ENCODE peak calls at places on chromosomes 4 and X, in five cellular contexts. B, P, W, J and I are unnamed samples.

GRCh38 chrX:22135994-22136684 is 104.0 kb downstream of the PHEX start:
- DNase-seq in B (peak), P (peak), W (peak), J (peak), I (peak)

GRCh38 chr4:182809417-182810102 is 107.6 kb downstream of the DCTD start:
- DNase-seq in B (peak), P (no peak), W (no peak), J (no peak), I (peak)

GRCh38 chr4:104763554-104764210 is 269.0 kb upstream of the CXXC4 start:
- DNase-seq in B (no peak), P (no peak), W (no peak), J (no peak), I (no peak)

GRCh38 chr4:122827899-122828601 is 1.4 kb downstream of the FGF2 start:
- DNase-seq in B (no peak), P (peak), W (peak), J (peak), I (peak)

GRCh38 chr4:150280081-150280950 is 202.1 kb downstream of the DCLK2 start:
- DNase-seq in B (no peak), P (peak), W (no peak), J (no peak), I (peak)

GRCh38 chrX:103886624-103887023 is 54.6 kb upstream of the RAB9B start:
- DNase-seq in B (no peak), P (no peak), W (no peak), J (no peak), I (no peak)

GRCh38 chrX:149652232-149652981 is 20.8 kb upstream of the TMEM185A start:
- DNase-seq in B (no peak), P (no peak), W (no peak), J (no peak), I (no peak)

GRCh38 chr4:113153529-113154101 is 104.2 kb downstream of the ANK2 start:
- DNase-seq in B (no peak), P (no peak), W (no peak), J (no peak), I (peak)

GRCh38 chrX:136475236-136475635 is 12.5 kb upstream of the BRS3 start:
- DNase-seq in B (no peak), P (no peak), W (no peak), J (no peak), I (no peak)

GRCh38 chrX:38452603-38453002 is 100.2 kb downstream of the OTC start:
- DNase-seq in B (no peak), P (no peak), W (no peak), J (no peak), I (no peak)

GRCh38 chr4:151025759-151026158 is 10.7 kb upstream of the LRBA start:
- DNase-seq in B (no peak), P (no peak), W (no peak), J (no peak), I (no peak)

GRCh38 chr4:1053080-1053661 is 41.7 kb downstream of the FGFRL1 start:
- DNase-seq in B (no peak), P (peak), W (no peak), J (peak), I (peak)

GRCh38 chrX:17833954-17834353 is 27.1 kb downstream of the RAI2 start:
- DNase-seq in B (no peak), P (no peak), W (no peak), J (no peak), I (no peak)

GRCh38 chrX:79081895-79082512 is 62.5 kb upstream of the GPR174 start:
- DNase-seq in B (no peak), P (peak), W (peak), J (peak), I (peak)

GRCh38 chr4:101527186-101527585 is 179.9 kb upstream of the PPP3CA start:
- DNase-seq in B (no peak), P (no peak), W (no peak), J (no peak), I (peak)

GRCh38 chr4:14862881-14863280 is 139.4 kb upstream of the CPEB2 start:
- DNase-seq in B (no peak), P (peak), W (no peak), J (no peak), I (peak)

GRCh38 chr4:87465739-87466366 is 43.5 kb downstream of the NUDT9 start:
- DNase-seq in B (peak), P (peak), W (peak), J (peak), I (peak)

GRCh38 chr4:95248713-95249401 is 299.9 kb downstream of the UNC5C start:
- DNase-seq in B (peak), P (no peak), W (no peak), J (no peak), I (peak)

GRCh38 chr4:5391492-5391891 is 316.9 kb downstream of the EVC2 start:
- DNase-seq in B (no peak), P (no peak), W (no peak), J (no peak), I (no peak)
- TF ChIP-seq EZH2phosphoT487 in B (no peak), P (no peak), W (no peak), J (no peak), I (no peak)

DNA sequence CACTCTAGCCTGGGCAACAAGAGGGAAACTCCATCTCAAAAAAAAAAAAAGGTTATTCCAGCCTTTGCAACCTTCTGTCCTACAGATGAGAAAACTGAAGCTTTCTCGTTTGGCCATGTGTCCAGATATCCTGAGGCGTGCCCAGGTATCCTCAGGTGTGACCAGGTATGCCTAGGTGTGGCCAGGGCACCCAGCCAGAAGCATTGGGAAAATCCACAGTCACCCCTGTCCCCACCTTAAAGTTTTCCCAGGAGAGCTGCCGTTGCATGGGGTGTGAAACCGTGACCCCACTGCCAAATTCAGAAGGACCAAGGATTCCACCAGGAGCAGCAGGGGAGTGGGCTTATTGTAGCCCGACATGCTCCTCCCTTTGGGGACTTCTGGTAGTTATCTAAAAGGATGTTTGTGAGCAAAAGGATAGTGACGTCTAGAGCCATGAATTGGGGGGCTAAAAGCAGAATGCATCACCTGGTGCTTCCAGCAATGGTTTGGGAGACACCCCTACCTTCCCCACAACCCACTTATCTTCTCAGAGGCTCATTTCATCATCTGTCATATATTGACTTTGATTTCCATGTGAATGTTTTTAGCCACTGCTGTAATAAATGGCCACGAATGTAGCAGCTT is 4.0 kb upstream of the DHRSX start:
- DNase-seq in B (no peak), P (no peak), W (no peak), J (no peak), I (no peak)
- TF ChIP-seq EZH2phosphoT487 in B (no peak), P (no peak), W (no peak), J (no peak), I (no peak)

GRCh38 chr4:99059550-99059949 is 29.0 kb downstream of the ADH5 start:
- DNase-seq in B (no peak), P (no peak), W (no peak), J (no peak), I (no peak)
- TF ChIP-seq EZH2phosphoT487 in B (no peak), P (no peak), W (no peak), J (no peak), I (no peak)

DNA sequence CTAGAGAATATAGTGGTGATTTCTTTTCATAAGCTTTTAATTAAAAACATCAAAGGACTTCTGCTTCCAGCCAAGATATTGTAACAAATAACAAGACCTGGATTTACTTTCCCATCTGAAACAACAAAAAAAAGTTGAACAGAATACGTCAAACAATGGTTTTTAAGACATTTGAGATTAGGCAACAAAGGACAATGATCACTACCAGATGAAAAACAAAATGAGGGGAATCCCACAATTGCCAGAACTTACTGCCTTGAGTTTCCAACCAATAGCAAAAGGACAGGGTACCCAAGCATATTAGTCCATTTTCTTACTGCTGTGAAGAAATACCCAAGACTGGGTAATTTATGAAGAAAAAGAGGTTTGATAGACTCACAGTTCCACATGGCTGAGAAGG is 341.4 kb upstream of the INTU start:
- DNase-seq in B (no peak), P (no peak), W (no peak), J (no peak), I (no peak)
- TF ChIP-seq EZH2phosphoT487 in B (no peak), P (no peak), W (no peak), J (no peak), I (no peak)

GRCh38 chrX:123184858-123185251 is 777 bp downstream of the GRIA3 start:
- DNase-seq in B (no peak), P (peak), W (no peak), J (peak), I (peak)
- TF ChIP-seq EZH2phosphoT487 in B (no peak), P (no peak), W (no peak), J (no peak), I (no peak)

DNA sequence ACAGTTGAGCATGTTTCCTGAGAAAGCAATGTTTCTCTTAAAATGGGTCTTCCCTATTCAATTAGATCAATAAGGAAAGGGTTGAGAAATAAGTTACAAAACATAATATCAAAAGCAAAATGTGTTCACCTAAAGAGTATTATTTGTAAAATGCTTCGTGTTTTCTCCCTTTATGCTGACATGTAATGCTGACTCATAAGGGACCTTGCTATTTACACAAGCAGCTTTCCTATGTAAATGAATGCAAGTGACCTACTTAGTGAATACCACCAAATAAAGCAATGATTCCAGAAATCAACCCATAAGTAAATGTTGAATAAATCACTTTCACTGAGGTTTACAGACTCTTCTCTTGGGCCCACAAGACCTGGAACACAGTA is 91.5 kb downstream of the ELOVL6 start:
- DNase-seq in B (no peak), P (no peak), W (no peak), J (no peak), I (peak)
- TF ChIP-seq EZH2phosphoT487 in B (no peak), P (no peak), W (no peak), J (no peak), I (no peak)